ENCODE peak calls at places on chromosomes 2 and 18, in seven cellular contexts. One of them, this sample, is unnamed.

GRCh38 chr18:26460449-26461091 is 87.8 kb downstream of the KCTD1 start:
- DNase-seq in A549: no peak
- DNase-seq in astrocyte of the cerebellum: no peak
- DNase-seq in tibial artery: no peak
- DNase-seq in upper lobe of right lung: no peak
- DNase-seq in heart right ventricle: peak; percentile 55
- DNase-seq in nephron progenitor cell: no peak
- DNase-seq in this sample: no peak

GRCh38 chr2:219243291-219243761 is 1.9 kb downstream of the GLB1L start:
- DNase-seq in A549: no peak
- DNase-seq in astrocyte of the cerebellum: no peak
- DNase-seq in tibial artery: no peak
- DNase-seq in upper lobe of right lung: peak; percentile 79
- DNase-seq in heart right ventricle: no peak
- DNase-seq in nephron progenitor cell: peak; percentile 19
- DNase-seq in this sample: no peak

GRCh38 chr2:223217373-223217772 is 165.4 kb downstream of the KCNE4 start:
- DNase-seq in A549: no peak
- DNase-seq in astrocyte of the cerebellum: no peak
- DNase-seq in tibial artery: no peak
- DNase-seq in upper lobe of right lung: no peak
- DNase-seq in heart right ventricle: no peak
- DNase-seq in nephron progenitor cell: no peak
- DNase-seq in this sample: no peak

GRCh38 chr2:117485588-117485987 is 328.9 kb upstream of the DDX18 start:
- DNase-seq in A549: no peak
- DNase-seq in astrocyte of the cerebellum: no peak
- DNase-seq in tibial artery: no peak
- DNase-seq in upper lobe of right lung: no peak
- DNase-seq in heart right ventricle: no peak
- DNase-seq in nephron progenitor cell: no peak
- DNase-seq in this sample: no peak

GRCh38 chr2:66686768-66687167 is 251.8 kb downstream of the MEIS1 start:
- DNase-seq in A549: no peak
- DNase-seq in astrocyte of the cerebellum: no peak
- DNase-seq in tibial artery: no peak
- DNase-seq in upper lobe of right lung: no peak
- DNase-seq in heart right ventricle: no peak
- DNase-seq in nephron progenitor cell: no peak
- DNase-seq in this sample: no peak

GRCh38 chr2:85216051-85216431 is 82.8 kb downstream of the TCF7L1 start:
- DNase-seq in A549: no peak
- DNase-seq in astrocyte of the cerebellum: no peak
- DNase-seq in tibial artery: no peak
- DNase-seq in upper lobe of right lung: no peak
- DNase-seq in heart right ventricle: no peak
- DNase-seq in nephron progenitor cell: peak; percentile 15
- DNase-seq in this sample: no peak

GRCh38 chr2:208065476-208065875 is 40.1 kb upstream of the PLEKHM3 start:
- DNase-seq in A549: no peak
- DNase-seq in astrocyte of the cerebellum: no peak
- DNase-seq in tibial artery: no peak
- DNase-seq in upper lobe of right lung: no peak
- DNase-seq in heart right ventricle: no peak
- DNase-seq in nephron progenitor cell: no peak
- DNase-seq in this sample: no peak

GRCh38 chr2:11102956-11103860 is 52.1 kb upstream of the SLC66A3 start:
- DNase-seq in A549: no peak
- DNase-seq in astrocyte of the cerebellum: no peak
- DNase-seq in tibial artery: peak; percentile 35
- DNase-seq in upper lobe of right lung: peak; percentile 53
- DNase-seq in heart right ventricle: no peak
- DNase-seq in nephron progenitor cell: no peak
- DNase-seq in this sample: no peak

GRCh38 chr2:95058989-95059601 is 33.6 kb downstream of the MAL start:
- DNase-seq in A549: no peak
- DNase-seq in astrocyte of the cerebellum: no peak
- DNase-seq in tibial artery: peak; percentile 60
- DNase-seq in upper lobe of right lung: peak; percentile 59
- DNase-seq in heart right ventricle: no peak
- DNase-seq in nephron progenitor cell: peak; percentile 31
- DNase-seq in this sample: no peak

GRCh38 chr2:215436705-215437570 is 1.1 kb upstream of the FN1 start:
- DNase-seq in A549: no peak
- DNase-seq in astrocyte of the cerebellum: no peak
- DNase-seq in tibial artery: no peak
- DNase-seq in upper lobe of right lung: no peak
- DNase-seq in heart right ventricle: no peak
- DNase-seq in nephron progenitor cell: peak; percentile 42
- DNase-seq in this sample: peak; percentile 32

GRCh38 chr2:85551698-85552678 is 9.3 kb downstream of the GGCX start:
- DNase-seq in A549: no peak
- DNase-seq in astrocyte of the cerebellum: peak; percentile 67
- DNase-seq in tibial artery: peak; percentile 87
- DNase-seq in upper lobe of right lung: peak; percentile 82
- DNase-seq in heart right ventricle: peak; percentile 84
- DNase-seq in nephron progenitor cell: peak; percentile 85
- DNase-seq in this sample: peak; percentile 87

GRCh38 chr18:58402247-58402646 is 226.6 kb downstream of the ALPK2 start:
- DNase-seq in A549: no peak
- DNase-seq in astrocyte of the cerebellum: peak; percentile 79
- DNase-seq in tibial artery: peak; percentile 3
- DNase-seq in upper lobe of right lung: no peak
- DNase-seq in heart right ventricle: no peak
- DNase-seq in nephron progenitor cell: no peak
- DNase-seq in this sample: no peak

GRCh38 chr2:101540518-101540917 is 65.6 kb upstream of the RFX8 start:
- DNase-seq in A549: no peak
- DNase-seq in astrocyte of the cerebellum: no peak
- DNase-seq in tibial artery: no peak
- DNase-seq in upper lobe of right lung: no peak
- DNase-seq in heart right ventricle: no peak
- DNase-seq in nephron progenitor cell: no peak
- DNase-seq in this sample: no peak

GRCh38 chr2:71500426-71501079 is 47.2 kb downstream of the DYSF start:
- DNase-seq in A549: no peak
- DNase-seq in astrocyte of the cerebellum: no peak
- DNase-seq in tibial artery: peak; percentile 66
- DNase-seq in upper lobe of right lung: peak; percentile 57
- DNase-seq in heart right ventricle: peak; percentile 70
- DNase-seq in nephron progenitor cell: no peak
- DNase-seq in this sample: no peak

GRCh38 chr2:220586980-220587549 is 959.6 kb downstream of the SLC4A3 start:
- DNase-seq in A549: no peak
- DNase-seq in astrocyte of the cerebellum: no peak
- DNase-seq in tibial artery: no peak
- DNase-seq in upper lobe of right lung: no peak
- DNase-seq in heart right ventricle: no peak
- DNase-seq in nephron progenitor cell: no peak
- DNase-seq in this sample: no peak

GRCh38 chr2:188326669-188327301 is 35.1 kb downstream of the GULP1 start:
- DNase-seq in A549: no peak
- DNase-seq in astrocyte of the cerebellum: no peak
- DNase-seq in tibial artery: no peak
- DNase-seq in upper lobe of right lung: no peak
- DNase-seq in heart right ventricle: no peak
- DNase-seq in nephron progenitor cell: no peak
- DNase-seq in this sample: peak; percentile 25

GRCh38 chr18:53457068-53457467 is 767.4 kb downstream of the MBD2 start:
- DNase-seq in A549: no peak
- DNase-seq in astrocyte of the cerebellum: peak; percentile 68
- DNase-seq in tibial artery: no peak
- DNase-seq in upper lobe of right lung: no peak
- DNase-seq in heart right ventricle: no peak
- DNase-seq in nephron progenitor cell: no peak
- DNase-seq in this sample: no peak

GRCh38 chr2:152441961-152442360 is 107.0 kb downstream of the FMNL2 start:
- DNase-seq in A549: no peak
- DNase-seq in astrocyte of the cerebellum: no peak
- DNase-seq in tibial artery: no peak
- DNase-seq in upper lobe of right lung: no peak
- DNase-seq in heart right ventricle: no peak
- DNase-seq in nephron progenitor cell: no peak
- DNase-seq in this sample: no peak
- TF ChIP-seq CTCF in A549: peak; percentile 6
- TF ChIP-seq CTCF in astrocyte of the cerebellum: no peak
- TF ChIP-seq CTCF in tibial artery: no peak
- TF ChIP-seq CTCF in upper lobe of right lung: no peak
- TF ChIP-seq CTCF in heart right ventricle: no peak
- TF ChIP-seq CTCF in nephron progenitor cell: no peak
- TF ChIP-seq CTCF in this sample: no peak

DNA sequence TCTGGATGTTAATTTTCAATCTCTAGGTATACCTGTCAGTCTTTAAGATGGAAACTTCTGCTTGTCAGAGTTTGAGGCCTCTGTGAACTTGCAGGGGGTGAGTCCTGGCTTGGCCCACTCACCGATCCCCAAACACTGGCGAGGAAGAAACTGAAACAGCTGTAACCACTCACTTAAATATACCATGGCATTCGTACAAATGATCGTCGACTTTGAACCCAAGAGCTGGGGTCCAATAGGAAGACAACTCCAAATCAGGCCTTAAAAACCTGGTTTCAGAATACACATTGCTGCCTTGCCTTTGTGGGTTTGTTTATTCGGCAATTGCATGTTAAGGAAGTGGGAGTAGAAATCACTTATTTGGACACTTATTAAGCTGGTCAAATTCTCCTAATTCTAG is 132.7 kb upstream of the NCK2 start:
- DNase-seq in A549: no peak
- DNase-seq in astrocyte of the cerebellum: no peak
- DNase-seq in tibial artery: no peak
- DNase-seq in upper lobe of right lung: no peak
- DNase-seq in heart right ventricle: no peak
- DNase-seq in nephron progenitor cell: no peak
- DNase-seq in this sample: no peak
- TF ChIP-seq CTCF in A549: no peak
- TF ChIP-seq CTCF in astrocyte of the cerebellum: no peak
- TF ChIP-seq CTCF in tibial artery: no peak
- TF ChIP-seq CTCF in upper lobe of right lung: no peak
- TF ChIP-seq CTCF in heart right ventricle: no peak
- TF ChIP-seq CTCF in nephron progenitor cell: no peak
- TF ChIP-seq CTCF in this sample: no peak

GRCh38 chr2:238339814-238340213 is 19.5 kb downstream of the TRAF3IP1 start:
- DNase-seq in A549: peak; percentile 29
- DNase-seq in astrocyte of the cerebellum: no peak
- DNase-seq in tibial artery: no peak
- DNase-seq in upper lobe of right lung: no peak
- DNase-seq in heart right ventricle: no peak
- DNase-seq in nephron progenitor cell: no peak
- DNase-seq in this sample: no peak
- TF ChIP-seq CTCF in A549: peak; percentile 46
- TF ChIP-seq CTCF in astrocyte of the cerebellum: no peak
- TF ChIP-seq CTCF in tibial artery: peak; percentile 6
- TF ChIP-seq CTCF in upper lobe of right lung: no peak
- TF ChIP-seq CTCF in heart right ventricle: no peak
- TF ChIP-seq CTCF in nephron progenitor cell: no peak
- TF ChIP-seq CTCF in this sample: no peak

GRCh38 chr18:34122724-34123334 is 101.9 kb downstream of the NOL4 start:
- DNase-seq in A549: peak; percentile 2
- DNase-seq in astrocyte of the cerebellum: peak; percentile 55
- DNase-seq in tibial artery: no peak
- DNase-seq in upper lobe of right lung: no peak
- DNase-seq in heart right ventricle: peak; percentile 7
- DNase-seq in nephron progenitor cell: peak; percentile 26
- DNase-seq in this sample: peak; percentile 19
- TF ChIP-seq CTCF in A549: peak; percentile 71
- TF ChIP-seq CTCF in astrocyte of the cerebellum: peak; percentile 96
- TF ChIP-seq CTCF in tibial artery: peak; percentile 83
- TF ChIP-seq CTCF in upper lobe of right lung: peak; percentile 82
- TF ChIP-seq CTCF in heart right ventricle: peak; percentile 79
- TF ChIP-seq CTCF in nephron progenitor cell: peak; percentile 92
- TF ChIP-seq CTCF in this sample: peak; percentile 93

GRCh38 chr2:100207411-100207885 is 65.1 kb upstream of the AFF3 start:
- DNase-seq in A549: no peak
- DNase-seq in astrocyte of the cerebellum: no peak
- DNase-seq in tibial artery: no peak
- DNase-seq in upper lobe of right lung: no peak
- DNase-seq in heart right ventricle: no peak
- DNase-seq in nephron progenitor cell: no peak
- DNase-seq in this sample: peak; percentile 69
- TF ChIP-seq CTCF in A549: no peak
- TF ChIP-seq CTCF in astrocyte of the cerebellum: no peak
- TF ChIP-seq CTCF in tibial artery: no peak
- TF ChIP-seq CTCF in upper lobe of right lung: no peak
- TF ChIP-seq CTCF in heart right ventricle: no peak
- TF ChIP-seq CTCF in nephron progenitor cell: no peak
- TF ChIP-seq CTCF in this sample: no peak

GRCh38 chr2:242020196-242021004 is 150.9 kb downstream of the RTP5 start:
- DNase-seq in A549: no peak
- DNase-seq in astrocyte of the cerebellum: no peak
- DNase-seq in tibial artery: peak; percentile 48
- DNase-seq in upper lobe of right lung: peak; percentile 53
- DNase-seq in heart right ventricle: peak; percentile 9
- DNase-seq in nephron progenitor cell: no peak
- DNase-seq in this sample: no peak
- TF ChIP-seq CTCF in A549: peak; percentile 5
- TF ChIP-seq CTCF in astrocyte of the cerebellum: no peak
- TF ChIP-seq CTCF in tibial artery: no peak
- TF ChIP-seq CTCF in upper lobe of right lung: no peak
- TF ChIP-seq CTCF in heart right ventricle: no peak
- TF ChIP-seq CTCF in nephron progenitor cell: no peak
- TF ChIP-seq CTCF in this sample: no peak

DNA sequence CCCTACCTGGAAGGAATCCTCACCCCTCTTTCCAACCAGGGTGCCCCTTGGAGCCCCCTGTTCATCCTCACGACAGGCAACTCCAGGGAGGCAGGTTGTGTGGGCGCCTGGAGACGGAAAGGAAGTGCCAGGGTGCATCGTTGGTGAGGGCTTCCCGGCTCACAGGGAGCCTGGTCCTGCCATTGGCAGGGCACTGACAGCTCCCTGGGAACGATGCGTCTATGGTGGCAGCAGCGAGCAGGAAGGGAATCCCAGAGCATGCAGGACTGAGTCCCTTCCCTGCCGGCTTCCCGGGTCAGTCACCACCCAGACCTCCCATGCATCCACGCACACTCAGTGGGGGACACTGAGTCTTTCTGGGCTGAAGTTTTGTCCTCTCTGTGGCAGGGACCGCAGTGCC is 117.6 kb downstream of the INHBB start:
- DNase-seq in A549: no peak
- DNase-seq in astrocyte of the cerebellum: no peak
- DNase-seq in tibial artery: no peak
- DNase-seq in upper lobe of right lung: peak; percentile 54
- DNase-seq in heart right ventricle: no peak
- DNase-seq in nephron progenitor cell: no peak
- DNase-seq in this sample: peak; percentile 12
- TF ChIP-seq CTCF in A549: no peak
- TF ChIP-seq CTCF in astrocyte of the cerebellum: no peak
- TF ChIP-seq CTCF in tibial artery: no peak
- TF ChIP-seq CTCF in upper lobe of right lung: no peak
- TF ChIP-seq CTCF in heart right ventricle: no peak
- TF ChIP-seq CTCF in nephron progenitor cell: no peak
- TF ChIP-seq CTCF in this sample: no peak

GRCh38 chr2:128306081-128306930 is 12.4 kb downstream of the HS6ST1 start:
- DNase-seq in A549: peak; percentile 84
- DNase-seq in astrocyte of the cerebellum: peak; percentile 98
- DNase-seq in tibial artery: peak; percentile 73
- DNase-seq in upper lobe of right lung: peak; percentile 69
- DNase-seq in heart right ventricle: peak; percentile 45
- DNase-seq in nephron progenitor cell: peak; percentile 54
- DNase-seq in this sample: peak; percentile 64
- TF ChIP-seq CTCF in A549: peak; percentile 40
- TF ChIP-seq CTCF in astrocyte of the cerebellum: peak; percentile 63
- TF ChIP-seq CTCF in tibial artery: no peak
- TF ChIP-seq CTCF in upper lobe of right lung: no peak
- TF ChIP-seq CTCF in heart right ventricle: no peak
- TF ChIP-seq CTCF in nephron progenitor cell: peak; percentile 28
- TF ChIP-seq CTCF in this sample: no peak